ENCODE peak calls at places on chromosomes 7 and 10, in four cellular contexts. F is SJSA1, N is tibial artery, U is right lobe of liver. I is an unnamed sample.

GRCh38 chr7:130956417-130957139 is 222.6 kb upstream of the KLF14 start:
- DNase-seq in N (no peak), U (no peak), F (no peak), I (no peak)

GRCh38 chr7:133543657-133544056 is 290.8 kb downstream of the EXOC4 start:
- DNase-seq in F (no peak), U (no peak), N (no peak), I (no peak)

GRCh38 chr7:23490357-23491131 is 20.3 kb upstream of the IGF2BP3 start:
- DNase-seq in N (no peak), F (peak; percentile 60), U (peak; percentile 62), I (no peak)

GRCh38 chr10:122140477-122140902 is 130.6 kb upstream of the BTBD16 start:
- DNase-seq in U (no peak), N (peak; percentile 55), F (no peak), I (no peak)

GRCh38 chr10:96995851-96996250 is 163.8 kb downstream of the LCOR start:
- DNase-seq in F (peak; percentile 14), U (no peak), N (no peak), I (no peak)

GRCh38 chr10:95406651-95407280 is 116.0 kb upstream of the PDLIM1 start:
- DNase-seq in F (no peak), N (peak; percentile 86), U (peak; percentile 90), I (no peak)

GRCh38 chr10:80996615-80997193 is 459.0 kb downstream of the SH2D4B start:
- DNase-seq in N (no peak), F (no peak), U (no peak), I (no peak)

GRCh38 chr10:33376476-33376875 is 42.0 kb upstream of the NRP1 start:
- DNase-seq in U (no peak), F (no peak), N (no peak), I (no peak)

GRCh38 chr7:130369110-130369711 is 11.1 kb upstream of the CPA1 start:
- DNase-seq in N (no peak), F (no peak), U (peak; percentile 48), I (no peak)

GRCh38 chr10:128047337-128047736 is 78.9 kb downstream of the MKI67 start:
- DNase-seq in U (peak; percentile 87), F (no peak), N (peak; percentile 85), I (peak; percentile 92)

GRCh38 chr7:104089061-104089460 is 99.6 kb upstream of the RELN start:
- DNase-seq in U (no peak), F (no peak), N (no peak), I (no peak)

GRCh38 chr7:80552304-80552703 is 40.4 kb upstream of the GNAT3 start:
- DNase-seq in N (no peak), U (no peak), F (no peak), I (no peak)

GRCh38 chr7:151871189-151871735 is 5.7 kb downstream of the PRKAG2 start:
- DNase-seq in F (no peak), U (peak; percentile 75), N (no peak), I (no peak)

GRCh38 chr7:42053834-42054233 is 183.2 kb downstream of the GLI3 start:
- DNase-seq in U (no peak), N (no peak), F (no peak), I (no peak)

GRCh38 chr7:118563311-118563710 is 338.8 kb downstream of the ANKRD7 start:
- DNase-seq in F (no peak), U (no peak), N (no peak), I (no peak)

GRCh38 chr7:150820148-150820547 is 19.6 kb downstream of the TMEM176A start:
- DNase-seq in N (no peak), F (no peak), U (no peak), I (no peak)
- H3K27me3 ChIP-seq in N (no peaks in the 10 kb centered on the region), F (peaks cover 4% of the 10 kb centered on the region), U (no peaks in the 10 kb centered on the region), I (peaks cover 3% of the 10 kb centered on the region)

DNA sequence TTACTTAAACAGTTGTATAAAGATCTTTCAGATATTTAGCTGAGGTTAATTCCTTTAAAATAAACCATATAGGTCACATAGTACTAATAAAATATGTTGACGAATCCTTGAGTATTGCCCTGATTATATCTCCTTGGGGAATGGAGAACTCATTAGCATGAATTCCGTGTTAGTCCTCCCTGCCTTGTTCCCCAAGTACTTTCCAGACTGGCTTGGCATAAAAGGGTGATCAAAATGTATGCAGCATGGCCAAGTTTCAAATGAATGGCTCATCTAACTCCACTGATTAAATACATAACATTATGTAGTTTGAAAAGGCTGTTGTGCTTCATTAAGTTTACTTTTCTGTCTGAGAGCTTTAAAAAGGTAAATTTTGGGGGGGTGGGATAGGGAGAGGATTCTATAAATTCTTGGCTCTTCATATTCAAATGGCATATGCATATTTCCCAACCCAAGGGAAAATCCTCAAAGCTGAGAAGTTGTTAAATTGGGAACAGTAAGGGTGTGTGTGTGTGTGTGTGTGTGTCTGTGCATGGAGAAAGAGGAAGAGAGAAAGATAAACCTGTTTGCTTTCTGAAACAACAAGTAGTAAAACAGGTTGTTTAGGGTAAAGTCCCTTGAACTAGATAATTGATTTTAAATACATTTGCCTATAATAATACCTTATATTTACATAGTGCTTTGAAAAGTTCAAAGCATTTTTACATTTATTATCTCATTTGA is 4.8 kb upstream of the ADD3 start:
- DNase-seq in F (no peak), N (no peak), U (no peak), I (no peak)
- H3K27ac ChIP-seq in F (no peak overlapping the region), N (no peak overlapping the region), U (no peak overlapping the region), I (no peak overlapping the region)

DNA sequence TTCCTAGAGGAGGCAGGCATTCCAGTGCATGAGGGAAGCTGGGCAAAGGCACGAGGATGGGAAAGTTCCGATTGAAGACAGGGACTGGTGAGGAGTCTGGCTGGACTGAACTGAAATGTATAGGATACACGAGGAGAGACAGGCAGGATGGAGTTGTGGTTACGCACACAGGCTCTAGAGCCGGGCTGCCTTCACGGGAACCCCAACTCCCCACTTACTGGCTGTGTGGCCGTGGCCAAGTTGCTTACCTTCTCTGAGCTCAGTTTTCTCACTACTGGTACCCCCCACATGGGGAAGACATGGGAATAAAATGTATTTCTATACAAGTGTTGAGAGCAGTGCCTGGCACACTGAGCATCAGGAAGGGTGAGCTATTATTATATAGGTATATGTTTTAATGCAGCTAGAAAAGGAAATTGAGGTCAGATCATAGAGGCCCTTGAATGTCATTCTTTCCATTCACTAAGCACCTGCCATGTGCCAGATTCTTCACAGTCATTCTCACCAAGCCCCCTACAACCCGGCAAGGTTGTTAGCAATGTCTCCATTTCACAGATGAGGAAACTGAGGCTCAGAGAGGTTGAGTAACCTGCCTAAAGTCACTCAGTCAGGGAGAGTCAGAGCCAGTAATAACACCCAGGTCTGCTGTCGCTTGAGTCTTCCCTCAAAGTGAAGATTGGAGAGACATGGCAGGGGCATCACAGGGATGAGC is 9.7 kb downstream of the CHST3 start:
- DNase-seq in U (no peak), F (no peak), N (no peak), I (no peak)
- H3K4me1 ChIP-seq in U (peaks cover 22% of the 10 kb centered on the region), F (peaks cover 63% of the 10 kb centered on the region), N (peaks cover 92% of the 10 kb centered on the region), I (peaks cover 81% of the 10 kb centered on the region)

DNA sequence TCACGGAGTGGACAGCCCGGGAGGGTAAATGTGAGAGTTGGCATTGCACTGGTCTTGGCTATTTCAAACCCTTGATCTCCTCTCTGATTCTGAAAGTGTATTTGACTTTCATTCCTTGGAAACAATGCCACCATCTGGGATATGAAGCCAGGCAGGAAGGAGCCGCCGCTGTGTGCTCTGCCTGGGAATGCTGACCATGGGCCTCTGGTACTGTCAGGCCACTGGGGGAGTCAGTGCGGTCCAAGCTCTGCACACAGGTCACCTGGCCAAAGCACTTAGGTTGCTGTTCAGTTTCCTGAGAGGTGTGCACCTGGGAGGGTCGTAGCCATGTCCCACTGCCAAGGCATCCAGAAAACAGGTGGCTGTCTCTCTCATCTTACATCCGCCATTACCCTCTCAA is 68.5 kb upstream of the SHH start:
- DNase-seq in U (no peak), F (no peak), N (no peak), I (no peak)
- H3K27me3 ChIP-seq in U (no peaks in the 10 kb centered on the region), F (no peaks in the 10 kb centered on the region), N (no peaks in the 10 kb centered on the region), I (no peaks in the 10 kb centered on the region)

GRCh38 chr7:7517661-7518236 is 17.9 kb downstream of the COL28A1 start:
- DNase-seq in F (no peak), N (no peak), U (no peak), I (no peak)

GRCh38 chr7:7512861-7513597 is 22.6 kb downstream of the COL28A1 start:
- DNase-seq in U (no peak), N (no peak), F (no peak), I (no peak)

GRCh38 chr7:7516156-7516555 is 19.5 kb downstream of the COL28A1 start:
- DNase-seq in U (no peak), F (no peak), N (no peak), I (no peak)

GRCh38 chr7:7519528-7519927 is 16.1 kb downstream of the COL28A1 start:
- DNase-seq in N (no peak), U (no peak), F (no peak), I (no peak)

GRCh38 chr7:7516662-7517061 is 19.0 kb downstream of the COL28A1 start:
- DNase-seq in N (no peak), F (no peak), U (no peak), I (no peak)
- H3K27ac ChIP-seq in N (no peak overlapping the region), F (no peak overlapping the region), U (no peak overlapping the region), I (no peak overlapping the region)

DNA sequence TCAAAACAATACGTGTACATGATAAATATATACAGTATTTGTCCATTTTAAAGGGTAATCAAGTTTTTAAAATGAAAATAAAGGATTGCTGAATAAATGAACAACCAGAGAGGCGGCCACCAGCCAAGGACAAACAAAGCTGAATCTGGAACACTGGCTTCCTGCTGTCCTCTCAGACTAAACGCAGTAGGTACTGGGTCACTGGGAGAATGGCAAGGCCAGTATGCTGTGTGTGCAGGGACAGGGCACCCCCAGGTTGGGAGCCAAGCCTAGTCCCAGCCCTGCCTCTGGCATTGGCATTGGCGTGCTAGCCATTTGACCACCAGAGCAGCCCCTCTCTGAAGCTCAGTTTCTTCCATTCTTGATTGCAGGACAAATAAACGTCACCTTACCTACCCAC is 33.8 kb downstream of the DLG5 start:
- DNase-seq in N (no peak), F (no peak), U (no peak), I (no peak)
- H3K4me1 ChIP-seq in N (peaks cover 12% of the 10 kb centered on the region), F (no peaks in the 10 kb centered on the region), U (peaks cover 41% of the 10 kb centered on the region), I (peaks cover 61% of the 10 kb centered on the region)

DNA sequence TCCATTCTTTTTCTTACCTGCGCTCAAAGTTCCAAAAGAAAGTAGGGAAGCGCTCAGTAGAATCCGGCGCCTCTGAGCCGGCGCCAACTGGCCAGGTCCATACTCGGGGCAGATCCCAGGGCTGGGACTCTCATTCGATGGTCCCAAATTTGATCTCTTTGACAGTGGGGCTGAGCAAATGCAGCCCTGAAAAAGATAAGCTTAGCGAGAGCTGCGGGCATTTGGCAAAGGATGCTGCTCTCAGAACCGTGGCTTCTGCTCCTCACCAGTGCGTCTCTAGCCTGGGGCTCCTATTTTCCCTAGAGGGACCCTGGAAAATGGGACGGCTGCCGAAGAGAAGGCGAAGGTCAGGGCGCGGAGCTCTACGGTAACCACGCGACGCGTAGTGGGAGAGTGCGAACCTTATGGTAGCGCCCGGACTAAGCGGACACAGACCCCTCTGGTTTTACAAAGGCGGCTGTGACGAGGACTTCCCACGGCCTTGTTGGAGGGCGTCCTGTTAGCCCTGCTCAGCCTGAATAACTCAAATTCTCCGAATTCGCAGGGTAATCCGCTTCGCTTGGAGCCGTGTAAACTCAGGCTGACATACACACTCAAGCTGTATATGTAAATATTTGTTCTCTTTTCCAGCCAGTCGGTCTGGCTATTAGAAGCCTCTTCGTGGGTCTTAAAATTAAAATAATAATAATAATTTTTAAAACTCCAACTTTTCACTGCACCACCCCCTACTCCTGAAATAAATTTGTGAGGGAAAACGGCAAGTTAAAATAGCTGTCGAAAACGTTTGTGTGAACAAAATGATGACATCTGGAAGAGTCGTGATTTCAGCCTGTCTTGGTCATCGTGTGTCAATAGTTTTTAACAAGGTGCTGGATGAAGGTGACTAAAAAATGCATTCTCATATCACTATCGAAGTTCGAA is 856 bp upstream of the TBX20 start:
- DNase-seq in N (no peak), U (no peak), F (no peak), I (no peak)
- H3K27me3 ChIP-seq in N (no peaks in the 10 kb centered on the region), U (peaks cover 8% of the 10 kb centered on the region), F (no peaks in the 10 kb centered on the region), I (peaks cover 99% of the 10 kb centered on the region)

I was measured in RWPE2.